ENCODE peak calls at places on chromosomes 1 and 21, in eight cellular contexts. T is fibroblast of lung; L is body of pancreas; P is esophagus squamous epithelium; I is CD8-positive, alpha-beta T cell; V is left ventricle myocardium inferior; H is heart left ventricle; Z is kidney. A is an unnamed sample.

GRCh38 chr1:6104631-6105030 is 58.9 kb downstream of the KCNAB2 start:
- DNase-seq in Z (peak; percentile 54), T (no peak), L (no peak), V (no peak), H (no peak), I (no peak), P (no peak), A (no peak)

GRCh38 chr1:232859216-232859615 is 54.0 kb downstream of the MAP10 start:
- DNase-seq in P (no peak), V (no peak), H (no peak), L (no peak), T (no peak), Z (no peak), I (no peak), A (no peak)

GRCh38 chr1:52140633-52141512 is 1.0 kb upstream of the ZFYVE9 start:
- DNase-seq in T (no peak), Z (no peak), L (no peak), P (no peak), I (no peak), H (no peak), V (no peak), A (no peak)

GRCh38 chr1:24830680-24831272 is 85.5 kb downstream of the CLIC4 start:
- DNase-seq in V (no peak), T (peak; percentile 61), L (no peak), H (no peak), Z (no peak), P (no peak), I (no peak), A (no peak)

GRCh38 chr1:198937231-198938031 is 298.6 kb downstream of the PTPRC start:
- DNase-seq in I (peak; percentile 15), H (peak; percentile 33), V (no peak), Z (no peak), T (peak; percentile 97), P (no peak), L (peak; percentile 71), A (peak; percentile 47)

GRCh38 chr1:222106369-222106768 is 364.5 kb upstream of the DUSP10 start:
- DNase-seq in V (no peak), Z (no peak), T (no peak), P (no peak), H (no peak), L (no peak), I (no peak), A (no peak)

GRCh38 chr1:33181038-33181861 is 593 bp downstream of the TRIM62 start:
- DNase-seq in Z (peak; percentile 89), H (peak; percentile 62), V (peak; percentile 56), I (peak; percentile 8), L (peak; percentile 40), T (peak; percentile 52), P (no peak), A (peak; percentile 54)

GRCh38 chr1:76425843-76426145 is 351.2 kb downstream of the ST6GALNAC3 start:
- DNase-seq in T (peak; percentile 32), Z (no peak), P (no peak), L (no peak), H (no peak), I (no peak), V (no peak), A (no peak)

GRCh38 chr1:39115271-39116110 is 89.0 kb upstream of the MACF1 start:
- DNase-seq in I (no peak), T (peak; percentile 91), L (no peak), P (no peak), V (no peak), Z (no peak), H (no peak), A (no peak)

GRCh38 chr1:247824023-247824422 is at the start of gene OR14A16:
- DNase-seq in I (no peak), L (no peak), T (no peak), Z (no peak), V (no peak), H (no peak), P (no peak), A (no peak)

GRCh38 chr21:41466024-41466820 is 40.2 kb downstream of the MX1 start:
- DNase-seq in H (no peak), P (no peak), Z (peak; percentile 64), I (no peak), V (no peak), L (no peak), T (peak; percentile 55), A (no peak)

GRCh38 chr1:218380125-218380977 is 35.2 kb downstream of the TGFB2 start:
- DNase-seq in T (peak; percentile 94), I (no peak), H (no peak), Z (no peak), V (no peak), L (peak; percentile 64), P (no peak), A (no peak)

GRCh38 chr1:173161510-173162221 is 45.5 kb downstream of the TNFSF4 start:
- DNase-seq in H (no peak), L (no peak), P (no peak), Z (no peak), T (peak; percentile 79), V (no peak), I (no peak), A (no peak)

GRCh38 chr1:224430511-224431113 is 4.0 kb downstream of the WDR26 start:
- DNase-seq in L (peak; percentile 64), P (no peak), H (no peak), I (peak; percentile 16), Z (no peak), V (no peak), T (peak; percentile 72), A (peak; percentile 58)

GRCh38 chr1:184215274-184215925 is 163.9 kb downstream of the TSEN15 start:
- DNase-seq in Z (no peak), I (no peak), V (no peak), L (no peak), T (no peak), P (no peak), H (no peak), A (no peak)

GRCh38 chr1:184210822-184211221 is 159.3 kb downstream of the TSEN15 start:
- DNase-seq in Z (no peak), V (no peak), H (no peak), I (no peak), P (no peak), T (no peak), L (no peak), A (no peak)

GRCh38 chr1:184212649-184213314 is 161.3 kb downstream of the TSEN15 start:
- DNase-seq in Z (peak; percentile 73), I (no peak), H (no peak), P (no peak), L (peak; percentile 26), V (no peak), T (peak; percentile 89), A (no peak)

GRCh38 chr1:184210048-184210447 is 158.5 kb downstream of the TSEN15 start:
- DNase-seq in H (no peak), I (no peak), Z (peak; percentile 69), V (no peak), L (peak; percentile 26), T (peak; percentile 63), P (no peak), A (peak; percentile 20)

DNA sequence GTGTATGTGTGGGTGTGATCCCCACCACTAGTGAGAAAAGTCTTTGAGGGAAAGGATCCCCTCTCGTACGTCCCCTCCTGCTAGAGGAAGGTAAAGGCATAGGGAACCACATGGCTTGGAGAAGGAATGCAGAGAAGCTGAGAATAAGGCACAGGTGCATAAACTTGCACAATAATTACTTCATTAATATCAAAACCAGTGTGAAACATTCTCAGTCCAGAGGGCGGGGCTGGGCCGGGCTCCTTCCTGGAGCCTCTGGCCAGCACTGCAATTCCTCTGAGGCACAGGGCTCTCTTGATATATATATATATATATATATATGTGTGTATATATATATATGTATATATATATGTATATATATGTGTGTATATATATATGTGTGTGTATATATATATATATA is 162.6 kb downstream of the TSEN15 start:
- DNase-seq in V (no peak), T (no peak), H (no peak), L (no peak), Z (peak; percentile 79), I (no peak), P (no peak), A (no peak)
- H3K27ac ChIP-seq in V (no peak overlapping the region), T (no peak overlapping the region), H (no peak overlapping the region), L (no peak overlapping the region), Z (peak overlapping the region; percentile 36), I (no peak overlapping the region), P (no peak overlapping the region), A (no peak overlapping the region)

DNA sequence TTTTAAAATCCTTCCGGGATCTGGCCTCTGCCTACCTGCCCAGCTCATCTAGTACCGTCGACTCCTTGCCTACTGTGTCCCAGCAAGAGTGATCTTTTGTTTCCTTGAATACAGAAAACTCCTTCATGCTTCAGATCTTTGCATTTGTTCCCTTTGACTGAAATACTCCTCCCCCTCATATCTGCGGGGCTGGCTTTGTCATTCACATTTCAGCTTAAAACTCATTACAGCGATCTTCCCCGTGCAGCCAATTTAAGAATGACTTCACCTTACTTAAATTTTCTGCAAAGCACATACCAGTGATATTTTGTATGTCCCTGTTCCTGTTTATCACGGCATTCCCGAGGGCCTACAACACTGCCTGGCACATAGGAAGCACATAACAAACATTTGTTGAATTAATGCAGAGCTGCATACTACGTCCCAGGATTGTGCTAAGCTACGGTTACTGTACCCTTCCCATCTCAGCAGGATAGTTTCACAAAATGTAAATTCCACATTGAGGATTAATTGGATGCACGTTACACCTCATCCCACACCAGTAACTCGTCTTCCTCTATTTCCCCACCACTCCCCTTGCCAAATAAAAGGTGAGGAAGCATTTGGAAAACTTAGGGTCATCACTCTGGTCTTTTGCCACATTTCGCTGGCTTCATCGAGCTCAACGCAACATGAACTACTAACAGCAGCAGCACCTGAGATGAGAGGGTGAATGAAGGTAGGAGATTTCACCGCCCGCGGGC is 799 bp upstream of the DESI2 start:
- DNase-seq in Z (no peak), T (peak; percentile 47), I (no peak), L (no peak), P (no peak), H (no peak), V (no peak), A (no peak)
- H3K27ac ChIP-seq in Z (no peak overlapping the region), T (no peak overlapping the region), I (peak overlapping the region; percentile 6), L (no peak overlapping the region), P (peak overlapping the region; percentile 96), H (peak overlapping the region; percentile 97), V (peak overlapping the region; percentile 98), A (peak overlapping the region; percentile 88)

GRCh38 chr21:20721151-20721550 is 277.1 kb upstream of the NCAM2 start:
- DNase-seq in Z (no peak), H (no peak), V (no peak), L (no peak), I (no peak), P (no peak), T (peak; percentile 50), A (no peak)
- H3K27ac ChIP-seq in Z (no peak overlapping the region), H (no peak overlapping the region), V (no peak overlapping the region), L (no peak overlapping the region), I (no peak overlapping the region), P (no peak overlapping the region), T (no peak overlapping the region), A (no peak overlapping the region)

DNA sequence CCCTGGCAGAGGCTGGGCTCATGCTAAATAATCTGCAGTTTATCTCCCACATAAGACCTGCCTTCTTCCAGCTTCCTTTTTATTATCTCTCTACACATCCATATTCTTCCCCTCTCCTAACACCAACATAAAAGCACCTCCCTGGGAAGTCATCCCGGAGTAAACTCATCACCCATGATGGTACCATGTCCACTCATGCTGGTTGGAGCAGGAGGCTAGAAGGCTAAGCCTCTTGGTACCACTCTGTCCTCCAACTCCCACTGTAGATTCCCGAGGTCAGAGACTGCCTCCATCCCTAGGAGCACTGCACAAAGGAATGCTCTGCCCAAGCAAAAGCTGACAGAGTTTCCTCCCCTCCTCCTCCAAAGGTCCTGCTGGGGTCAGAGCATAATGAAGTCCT is 4.2 kb downstream of the DENND2D start:
- DNase-seq in T (no peak), P (no peak), V (no peak), L (no peak), I (no peak), H (no peak), Z (no peak), A (no peak)
- H3K27ac ChIP-seq in T (no peak overlapping the region), P (no peak overlapping the region), V (no peak overlapping the region), L (no peak overlapping the region), I (peak overlapping the region; percentile 34), H (no peak overlapping the region), Z (no peak overlapping the region), A (no peak overlapping the region)

GRCh38 chr21:38760017-38760761 is 45.5 kb upstream of the ETS2 start:
- DNase-seq in V (no peak), H (no peak), L (no peak), Z (no peak), T (peak; percentile 77), I (no peak), P (no peak), A (no peak)
- H3K27ac ChIP-seq in V (no peak overlapping the region), H (no peak overlapping the region), L (no peak overlapping the region), Z (no peak overlapping the region), T (no peak overlapping the region), I (no peak overlapping the region), P (peak overlapping the region; percentile 6), A (no peak overlapping the region)